ENCODE peak calls at places on chromosomes 6 and 20, in eight cellular contexts. X is endodermal cell, O is chondrocyte, S is ovary, R is astrocyte of the spinal cord, T is neural crest cell, A is fibroblast of the aortic adventitia, K is OCI-LY7. J is an unnamed sample.

GRCh38 chr20:46638367-46639274 is 12.6 kb downstream of the SLC13A3 start:
- DNase-seq in X (no peak), O (no peak), S (no peak), R (no peak), T (peak), A (no peak), K (no peak), J (no peak)

GRCh38 chr6:67956352-67956751 is 678.7 kb upstream of the ADGRB3 start:
- DNase-seq in X (no peak), O (no peak), S (no peak), R (no peak), T (no peak), A (no peak), K (peak), J (no peak)

GRCh38 chr20:56451056-56451765 is 17.2 kb upstream of the RTF2 start:
- DNase-seq in X (no peak), O (no peak), S (no peak), R (no peak), T (no peak), A (no peak), K (no peak), J (no peak)

GRCh38 chr6:126625019-126625418 is 285.1 kb downstream of the CENPW start:
- DNase-seq in X (peak), O (no peak), S (no peak), R (peak), T (peak), A (peak), K (no peak), J (peak)

GRCh38 chr6:15912505-15912767 is 216.4 kb upstream of the MYLIP start:
- DNase-seq in X (no peak), O (no peak), S (no peak), R (no peak), T (no peak), A (no peak), K (no peak), J (no peak)

GRCh38 chr6:17491416-17492142 is 98.2 kb downstream of the CAP2 start:
- DNase-seq in X (no peak), O (no peak), S (no peak), R (no peak), T (no peak), A (no peak), K (no peak), J (no peak)

GRCh38 chr20:59472059-59472458 is 132.3 kb upstream of the PHACTR3 start:
- DNase-seq in X (no peak), O (no peak), S (no peak), R (no peak), T (no peak), A (no peak), K (no peak), J (no peak)

GRCh38 chr20:22590662-22591061 is 6.3 kb upstream of the FOXA2 start:
- DNase-seq in X (peak), O (no peak), S (no peak), R (no peak), T (no peak), A (no peak), K (no peak), J (no peak)

GRCh38 chr6:34027445-34027936 is 118.4 kb downstream of the GRM4 start:
- DNase-seq in X (peak), O (no peak), S (no peak), R (no peak), T (peak), A (peak), K (peak), J (peak)

GRCh38 chr6:101818056-101818455 is 424.5 kb downstream of the GRIK2 start:
- DNase-seq in X (no peak), O (no peak), S (no peak), R (peak), T (no peak), A (no peak), K (no peak), J (no peak)

GRCh38 chr20:33663161-33664084 is 1.3 kb downstream of the C20orf144 start:
- DNase-seq in X (peak), O (no peak), S (peak), R (peak), T (peak), A (peak), K (peak), J (peak)

GRCh38 chr20:34122274-34122980 is 10.4 kb upstream of the EIF2S2 start:
- DNase-seq in X (no peak), O (no peak), S (no peak), R (no peak), T (no peak), A (no peak), K (no peak), J (no peak)

GRCh38 chr20:8150591-8150990 is 18.5 kb downstream of the PLCB1 start:
- DNase-seq in X (no peak), O (no peak), S (no peak), R (no peak), T (no peak), A (peak), K (no peak), J (no peak)

GRCh38 chr20:59018817-59019216 is 412 bp upstream of the TUBB1 start:
- DNase-seq in X (no peak), O (no peak), S (no peak), R (no peak), T (no peak), A (no peak), K (no peak), J (no peak)

GRCh38 chr6:75755704-75756103 is 6.7 kb downstream of the MYO6 start:
- DNase-seq in X (no peak), O (no peak), S (no peak), R (no peak), T (no peak), A (no peak), K (no peak), J (no peak)

GRCh38 chr6:164097557-164098398 is 683.3 kb downstream of the QKI start:
- DNase-seq in X (peak), O (no peak), S (no peak), R (peak), T (no peak), A (peak), K (no peak), J (peak)

GRCh38 chr6:162512744-162513143 is 214.8 kb downstream of the PRKN start:
- DNase-seq in X (no peak), O (no peak), S (no peak), R (no peak), T (no peak), A (no peak), K (no peak), J (no peak)

GRCh38 chr20:14220986-14221385 is 116.4 kb downstream of the FLRT3 start:
- DNase-seq in X (no peak), O (no peak), S (no peak), R (no peak), T (no peak), A (no peak), K (no peak), J (no peak)

GRCh38 chr6:101747711-101748110 is 354.2 kb downstream of the GRIK2 start:
- DNase-seq in X (no peak), O (no peak), S (no peak), R (no peak), T (no peak), A (peak), K (no peak), J (no peak)

GRCh38 chr6:151225919-151226318 is 13.8 kb upstream of the AKAP12 start:
- DNase-seq in X (no peak), O (no peak), S (no peak), R (no peak), T (no peak), A (no peak), K (no peak), J (no peak)

GRCh38 chr6:38207371-38207770 is 387.8 kb downstream of the ZFAND3 start:
- DNase-seq in X (no peak), O (no peak), S (no peak), R (no peak), T (no peak), A (no peak), K (no peak), J (no peak)

GRCh38 chr6:69795469-69796080 is 1.2 kb downstream of the LMBRD1 start:
- DNase-seq in X (no peak), O (no peak), S (no peak), R (no peak), T (no peak), A (peak), K (peak), J (no peak)

GRCh38 chr6:104182811-104183210 is 676.9 kb downstream of the HACE1 start:
- DNase-seq in X (no peak), O (no peak), S (no peak), R (peak), T (no peak), A (no peak), K (no peak), J (no peak)

GRCh38 chr20:51712501-51713212 is 55.5 kb downstream of the ATP9A start:
- DNase-seq in X (peak), O (no peak), S (no peak), R (peak), T (no peak), A (peak), K (no peak), J (peak)

GRCh38 chr6:128295670-128296069 is 224.7 kb downstream of the PTPRK start:
- DNase-seq in X (no peak), O (no peak), S (no peak), R (no peak), T (no peak), A (no peak), K (no peak), J (no peak)

GRCh38 chr6:30518505-30518850 is 29.2 kb downstream of the HLA-E start:
- DNase-seq in X (peak), O (no peak), S (no peak), R (no peak), T (no peak), A (no peak), K (peak), J (no peak)

GRCh38 chr6:44446626-44447297 is 59.3 kb downstream of the CDC5L start:
- DNase-seq in X (no peak), O (no peak), S (no peak), R (peak), T (no peak), A (peak), K (no peak), J (peak)

GRCh38 chr6:116557863-116558262 is 4.3 kb downstream of the CALHM4 start:
- DNase-seq in X (no peak), O (no peak), S (no peak), R (peak), T (no peak), A (peak), K (no peak), J (peak)

GRCh38 chr6:90860822-90861601 is 274.1 kb upstream of the MAP3K7 start:
- DNase-seq in X (no peak), O (no peak), S (no peak), R (no peak), T (no peak), A (no peak), K (peak), J (no peak)

GRCh38 chr6:90859056-90859455 is 272.2 kb upstream of the MAP3K7 start:
- DNase-seq in X (no peak), O (no peak), S (peak), R (no peak), T (no peak), A (no peak), K (no peak), J (peak)

GRCh38 chr6:90865513-90865912 is 278.6 kb upstream of the MAP3K7 start:
- DNase-seq in X (no peak), O (no peak), S (no peak), R (no peak), T (no peak), A (no peak), K (no peak), J (no peak)

GRCh38 chr6:90859612-90860011 is 272.7 kb upstream of the MAP3K7 start:
- DNase-seq in X (no peak), O (no peak), S (no peak), R (no peak), T (no peak), A (no peak), K (peak), J (no peak)
- TF ChIP-seq CTCF in X (peak), O (peak), S (no peak), R (no peak), T (no peak), A (no peak), K (peak), J (no peak)

GRCh38 chr6:111754423-111754822 is 118.8 kb downstream of the FYN start:
- DNase-seq in X (peak), O (no peak), S (no peak), R (no peak), T (no peak), A (no peak), K (no peak), J (no peak)
- TF ChIP-seq CTCF in X (no peak), O (no peak), S (no peak), R (no peak), T (no peak), A (no peak), K (no peak), J (no peak)

GRCh38 chr20:44433751-44434538 is 41.7 kb upstream of the TTPAL start:
- DNase-seq in X (no peak), O (no peak), S (no peak), R (no peak), T (no peak), A (no peak), K (no peak), J (no peak)
- TF ChIP-seq CTCF in X (no peak), O (no peak), S (no peak), R (no peak), T (no peak), A (no peak), K (no peak), J (no peak)

DNA sequence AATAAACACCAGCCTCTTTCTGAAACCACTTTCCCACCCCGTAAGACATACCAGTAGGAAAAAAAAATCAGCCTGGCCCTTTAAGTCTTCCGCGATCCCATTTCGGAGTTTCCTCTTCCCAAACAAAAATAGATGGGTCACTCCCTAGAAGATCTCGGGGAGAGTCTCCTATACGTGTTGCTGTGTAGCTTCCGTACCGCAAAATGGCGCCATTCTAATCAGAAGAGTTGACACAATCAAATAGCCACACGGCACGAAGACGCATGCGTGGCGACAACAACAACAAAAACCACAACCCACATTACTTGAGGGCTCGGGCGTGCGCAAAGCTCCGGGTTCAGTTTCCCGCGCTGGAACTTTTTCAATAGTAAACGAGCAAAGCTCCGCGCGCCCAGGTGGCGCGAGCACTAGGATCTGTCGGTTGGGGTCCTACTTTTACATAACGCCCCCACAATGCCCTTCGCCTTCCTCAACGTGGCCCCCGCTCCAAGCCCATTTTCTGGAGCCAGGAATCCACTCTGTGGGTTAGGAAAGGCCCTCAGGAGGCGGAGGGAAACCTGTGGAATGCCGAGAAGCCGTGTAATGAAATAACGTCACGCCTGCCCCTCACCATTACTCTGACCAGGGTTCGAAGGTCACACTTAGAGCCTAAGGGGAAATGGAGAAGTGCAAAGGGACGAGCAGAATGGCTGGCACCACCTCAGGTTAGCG is at the start of gene GPANK1:
- DNase-seq in X (peak), O (no peak), S (peak), R (peak), T (peak), A (peak), K (peak), J (peak)
- TF ChIP-seq CTCF in X (no peak), O (no peak), S (no peak), R (no peak), T (no peak), A (no peak), K (peak), J (peak)

DNA sequence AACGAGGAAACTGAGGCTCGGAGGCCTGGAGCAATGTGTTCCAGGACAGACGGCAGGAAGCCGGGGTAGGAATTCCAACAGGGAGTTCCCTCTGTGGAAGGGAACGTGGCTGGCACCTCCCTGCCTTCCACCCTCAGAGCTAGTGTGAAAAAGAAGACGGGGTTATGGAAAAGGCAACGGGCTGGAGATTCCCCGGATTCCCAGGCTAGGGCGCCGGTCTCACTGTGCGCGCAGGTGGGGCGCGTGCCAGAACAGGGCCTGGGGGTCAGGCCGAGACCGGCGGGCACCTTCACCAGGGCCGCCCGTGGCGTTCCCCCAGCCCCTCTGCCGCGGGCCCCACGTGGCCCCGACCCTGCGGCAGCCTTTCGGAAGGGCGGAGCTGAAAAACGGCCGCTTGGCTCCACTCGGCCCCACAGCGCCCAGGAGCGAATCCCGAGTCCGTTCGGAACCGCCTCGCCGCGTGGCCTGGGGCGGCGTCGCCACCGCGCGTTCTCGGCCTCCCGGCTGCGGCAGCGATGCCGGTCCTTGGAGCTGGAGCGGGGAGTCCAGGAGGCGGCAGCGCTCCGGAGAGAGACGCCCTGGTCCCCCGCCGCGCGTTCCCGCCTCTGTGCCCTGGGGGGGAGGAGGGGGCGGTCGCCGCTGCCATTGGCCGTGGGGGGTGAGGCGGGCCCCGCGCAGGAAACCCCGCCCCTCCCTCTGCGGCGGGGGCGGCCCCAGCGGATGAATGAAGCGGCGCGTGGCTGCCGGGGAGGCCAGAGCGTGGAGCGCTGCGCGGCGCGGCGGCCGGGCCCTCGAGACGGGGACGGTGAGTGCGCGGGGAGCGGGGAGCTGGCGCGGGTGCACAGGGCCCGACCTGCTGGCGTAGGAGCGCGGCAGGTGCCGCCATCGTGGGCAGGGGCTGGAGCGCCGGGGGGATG is at the start of gene SLCO4A1:
- DNase-seq in X (peak), O (no peak), S (peak), R (peak), T (peak), A (peak), K (peak), J (peak)
- TF ChIP-seq CTCF in X (no peak), O (peak), S (no peak), R (no peak), T (no peak), A (no peak), K (no peak), J (no peak)

GRCh38 chr20:57574954-57575353 is 14.0 kb downstream of the PCK1 start:
- DNase-seq in X (no peak), O (no peak), S (no peak), R (no peak), T (no peak), A (no peak), K (no peak), J (no peak)

GRCh38 chr20:57570898-57571297 is 10.0 kb downstream of the PCK1 start:
- DNase-seq in X (no peak), O (no peak), S (no peak), R (no peak), T (no peak), A (no peak), K (no peak), J (no peak)

GRCh38 chr20:57573176-57573575 is 12.3 kb downstream of the PCK1 start:
- DNase-seq in X (peak), O (no peak), S (no peak), R (no peak), T (no peak), A (no peak), K (no peak), J (no peak)

GRCh38 chr20:57576002-57576401 is 15.1 kb downstream of the PCK1 start:
- DNase-seq in X (no peak), O (no peak), S (no peak), R (no peak), T (no peak), A (no peak), K (no peak), J (no peak)

GRCh38 chr20:57573893-57574292 is 13.0 kb downstream of the PCK1 start:
- DNase-seq in X (no peak), O (no peak), S (no peak), R (no peak), T (no peak), A (no peak), K (peak), J (no peak)
- TF ChIP-seq CTCF in X (peak), O (peak), S (no peak), R (peak), T (peak), A (no peak), K (peak), J (peak)